ENCODE peak calls at places on chromosomes 3 and 15, in six cellular contexts. C, Y, G, A, J and M are unnamed samples.

GRCh38 chr3:176916777-176917176 is 280.5 kb downstream of the TBL1XR1 start:
- DNase-seq in C (no peak), Y (no peak), G (no peak), A (no peak), J (no peak), M (no peak)

GRCh38 chr3:123285066-123285465 is 83.3 kb downstream of the SEC22A start:
- DNase-seq in C (no peak), Y (peak), G (no peak), A (no peak), J (no peak), M (peak)

GRCh38 chr15:33188654-33189257 is 5.8 kb downstream of the FMN1 start:
- DNase-seq in C (no peak), Y (no peak), G (no peak), A (no peak), J (no peak), M (no peak)

GRCh38 chr3:158718490-158719170 is 13.6 kb downstream of the RARRES1 start:
- DNase-seq in C (no peak), Y (peak), G (no peak), A (no peak), J (no peak), M (no peak)

GRCh38 chr3:177610677-177611654 is 413.7 kb upstream of the TBL1XR1 start:
- DNase-seq in C (no peak), Y (no peak), G (no peak), A (no peak), J (no peak), M (peak)

GRCh38 chr3:62088472-62089104 is 284.8 kb downstream of the FEZF2 start:
- DNase-seq in C (no peak), Y (no peak), G (no peak), A (no peak), J (no peak), M (peak)

GRCh38 chr3:99172736-99173657 is 271.5 kb upstream of the DCBLD2 start:
- DNase-seq in C (no peak), Y (peak), G (peak), A (peak), J (peak), M (peak)

GRCh38 chr3:10485380-10485779 is 20.0 kb downstream of the ATP2B2 start:
- DNase-seq in C (no peak), Y (no peak), G (no peak), A (no peak), J (no peak), M (no peak)

GRCh38 chr15:22811640-22812039 is 25.2 kb downstream of the NIPA1 start:
- DNase-seq in C (no peak), Y (peak), G (peak), A (peak), J (peak), M (peak)

GRCh38 chr3:9630550-9631139 is 18.7 kb upstream of the MTMR14 start:
- DNase-seq in C (no peak), Y (no peak), G (no peak), A (no peak), J (no peak), M (no peak)

GRCh38 chr15:28975766-28976179 is 90.0 kb downstream of the APBA2 start:
- DNase-seq in C (peak), Y (peak), G (peak), A (peak), J (peak), M (peak)

GRCh38 chr3:126487151-126487771 is 11.6 kb upstream of the ZXDC start:
- DNase-seq in C (no peak), Y (peak), G (peak), A (peak), J (no peak), M (peak)